ENCODE peak calls at places on chromosomes 7 and 10, in six cellular contexts. G is T-helper 9 cell, U is LoVo, R is activated T-cell treated with anti-CD3 and anti-CD28 coated beads for 1 hour, N is DMS153, F is H9. A is an unnamed sample.

GRCh38 chr10:84632866-84633265 is 304.5 kb downstream of the CCSER2 start:
- DNase-seq in N (no peak), R (no peak), G (no peak), F (no peak), U (peak; percentile 21), A (no peak)

GRCh38 chr10:21330628-21331020 is 194.9 kb downstream of the SKIDA1 start:
- DNase-seq in F (no peak), G (no peak), U (no peak), N (no peak), R (no peak), A (no peak)

GRCh38 chr10:30063098-30063497 is 3.7 kb upstream of the JCAD start:
- DNase-seq in G (no peak), N (no peak), U (no peak), F (no peak), R (no peak), A (no peak)

GRCh38 chr10:2120781-2121180 is 383.5 kb upstream of the ADARB2 start:
- DNase-seq in R (no peak), N (no peak), U (no peak), F (no peak), G (no peak), A (no peak)

GRCh38 chr10:22301193-22301592 is 15.0 kb upstream of the COMMD3 start:
- DNase-seq in F (no peak), R (no peak), N (no peak), G (no peak), U (no peak), A (no peak)

GRCh38 chr7:87513735-87514319 is 38.3 kb upstream of the ABCB4 start:
- DNase-seq in R (no peak), U (no peak), F (no peak), G (no peak), N (no peak), A (no peak)

GRCh38 chr10:132341017-132341416 is 9.0 kb downstream of the LRRC27 start:
- DNase-seq in F (no peak), G (no peak), N (no peak), R (no peak), U (no peak), A (no peak)

GRCh38 chr7:1874522-1875389 is 204.7 kb downstream of the ELFN1 start:
- DNase-seq in N (peak; percentile 64), F (no peak), U (no peak), R (no peak), G (no peak), A (no peak)

GRCh38 chr7:4960363-4960762 is 1.4 kb upstream of the MMD2 start:
- DNase-seq in U (no peak), F (no peak), R (no peak), N (no peak), G (no peak), A (no peak)

GRCh38 chr7:134446923-134447322 is 12.0 kb downstream of the AKR1B1 start:
- DNase-seq in R (no peak), F (peak; percentile 8), U (no peak), N (no peak), G (no peak), A (no peak)

GRCh38 chr10:110499796-110500514 is 2.2 kb downstream of the DUSP5 start:
- DNase-seq in G (no peak), F (no peak), R (no peak), N (no peak), U (no peak), A (no peak)

GRCh38 chr7:207418-208127 is 15.2 kb downstream of the FAM20C start:
- DNase-seq in U (no peak), F (peak; percentile 71), G (no peak), R (no peak), N (no peak), A (no peak)

GRCh38 chr7:151902306-151902705 is 25.4 kb upstream of the PRKAG2 start:
- DNase-seq in F (no peak), G (no peak), R (no peak), N (no peak), U (no peak), A (no peak)

GRCh38 chr7:14377646-14378266 is 388.3 kb upstream of the ETV1 start:
- DNase-seq in G (no peak), R (no peak), F (no peak), N (no peak), U (no peak), A (no peak)

GRCh38 chr7:4689668-4690067 is 7.6 kb downstream of the FOXK1 start:
- DNase-seq in N (no peak), U (no peak), R (no peak), F (no peak), G (no peak), A (no peak)

GRCh38 chr10:10977231-10977956 is 40.3 kb upstream of the CELF2 start:
- DNase-seq in F (no peak), R (no peak), U (no peak), G (no peak), N (no peak), A (no peak)

GRCh38 chr10:96374639-96374984 is 15.8 kb upstream of the OPALIN start:
- DNase-seq in N (no peak), G (no peak), F (peak; percentile 52), U (no peak), R (no peak), A (no peak)

GRCh38 chr10:110528224-110528997 is 30.7 kb downstream of the DUSP5 start:
- DNase-seq in R (no peak), N (no peak), U (no peak), G (no peak), F (no peak), A (no peak)

GRCh38 chr10:19432000-19432399 is 383.4 kb downstream of the MALRD1 start:
- DNase-seq in R (no peak), N (no peak), U (no peak), G (no peak), F (no peak), A (no peak)

GRCh38 chr10:110529596-110530011 is 31.9 kb downstream of the DUSP5 start:
- DNase-seq in R (no peak), G (peak; percentile 15), F (peak; percentile 74), N (no peak), U (no peak), A (peak; percentile 30)

GRCh38 chr10:69963835-69964710 is 88.6 kb upstream of the MACROH2A2 start:
- DNase-seq in U (no peak), G (no peak), R (no peak), F (no peak), N (no peak), A (no peak)

GRCh38 chr7:37920305-37920618 is 178 bp upstream of the EPDR1 start:
- DNase-seq in R (no peak), F (no peak), U (no peak), N (no peak), G (no peak), A (no peak)

GRCh38 chr7:33334349-33334748 is 205.0 kb downstream of the BBS9 start:
- DNase-seq in N (peak; percentile 42), F (peak; percentile 61), G (no peak), U (peak; percentile 16), R (no peak), A (no peak)

GRCh38 chr7:132298782-132299181 is 277.5 kb downstream of the PLXNA4 start:
- DNase-seq in N (peak; percentile 91), G (no peak), R (no peak), F (no peak), U (no peak), A (no peak)

GRCh38 chr10:107616463-107617131 is 452.1 kb upstream of the SORCS1 start:
- DNase-seq in U (no peak), G (no peak), F (no peak), R (no peak), N (no peak), A (no peak)

GRCh38 chr7:79965946-79966345 is 168.7 kb upstream of the GNAI1 start:
- DNase-seq in R (no peak), N (no peak), G (no peak), U (no peak), F (no peak), A (no peak)

A was measured in CD8-positive, alpha-beta T cell.